ENCODE peak calls at places on chromosomes 7 and 10, in six cellular contexts. One of them, this sample, is unnamed.

GRCh38 chr10:34655286-34656170 is 159.6 kb downstream of the PARD3 start:
- DNase-seq in A673: peak
- DNase-seq in fibroblast of lung: peak
- DNase-seq in GM23338: peak
- DNase-seq in GM23248: peak
- DNase-seq in PC-9: peak
- DNase-seq in this sample: peak

GRCh38 chr7:137337902-137338301 is 5.6 kb downstream of the PTN start:
- DNase-seq in GM23338: peak
- DNase-seq in fibroblast of lung: no peak
- DNase-seq in GM23248: no peak
- DNase-seq in A673: no peak
- DNase-seq in PC-9: no peak
- DNase-seq in this sample: no peak

GRCh38 chr7:141354251-141354650 is 197.0 kb upstream of the AGK start:
- DNase-seq in fibroblast of lung: peak
- DNase-seq in GM23248: peak
- DNase-seq in GM23338: no peak
- DNase-seq in PC-9: no peak
- DNase-seq in A673: no peak
- DNase-seq in this sample: peak

GRCh38 chr7:142867097-142867378 is 12.2 kb downstream of the EPHB6 start:
- DNase-seq in GM23338: no peak
- DNase-seq in GM23248: no peak
- DNase-seq in fibroblast of lung: no peak
- DNase-seq in A673: no peak
- DNase-seq in PC-9: peak
- DNase-seq in this sample: no peak

GRCh38 chr10:116722736-116723427 is 19.5 kb downstream of the HSPA12A start:
- DNase-seq in GM23248: no peak
- DNase-seq in PC-9: no peak
- DNase-seq in fibroblast of lung: no peak
- DNase-seq in GM23338: no peak
- DNase-seq in A673: no peak
- DNase-seq in this sample: no peak

GRCh38 chr7:1022801-1023465 is 21.4 kb upstream of the GPR146 start:
- DNase-seq in A673: no peak
- DNase-seq in PC-9: no peak
- DNase-seq in GM23338: no peak
- DNase-seq in fibroblast of lung: no peak
- DNase-seq in GM23248: no peak
- DNase-seq in this sample: no peak

GRCh38 chr7:897771-898376 is 21.5 kb downstream of the GET4 start:
- DNase-seq in A673: no peak
- DNase-seq in PC-9: no peak
- DNase-seq in fibroblast of lung: no peak
- DNase-seq in GM23248: no peak
- DNase-seq in GM23338: no peak
- DNase-seq in this sample: no peak

GRCh38 chr7:74134117-74134539 is 40.0 kb upstream of the EIF4H start:
- DNase-seq in A673: peak
- DNase-seq in fibroblast of lung: peak
- DNase-seq in GM23248: peak
- DNase-seq in PC-9: no peak
- DNase-seq in GM23338: no peak
- DNase-seq in this sample: no peak

GRCh38 chr10:127990846-127991542 is 84.1 kb downstream of the PTPRE start:
- DNase-seq in GM23248: peak
- DNase-seq in fibroblast of lung: peak
- DNase-seq in A673: peak
- DNase-seq in GM23338: no peak
- DNase-seq in PC-9: peak
- DNase-seq in this sample: no peak

GRCh38 chr7:24882989-24883631 is 96.9 kb downstream of the OSBPL3 start:
- DNase-seq in GM23248: peak
- DNase-seq in A673: peak
- DNase-seq in fibroblast of lung: peak
- DNase-seq in PC-9: no peak
- DNase-seq in GM23338: no peak
- DNase-seq in this sample: no peak

GRCh38 chr7:35993663-35994622 is 159.1 kb upstream of the EEPD1 start:
- DNase-seq in fibroblast of lung: no peak
- DNase-seq in GM23248: peak
- DNase-seq in GM23338: no peak
- DNase-seq in PC-9: peak
- DNase-seq in A673: peak
- DNase-seq in this sample: no peak

GRCh38 chr7:28953628-28954027 is 4.5 kb downstream of the TRIL start:
- DNase-seq in PC-9: no peak
- DNase-seq in fibroblast of lung: peak
- DNase-seq in A673: no peak
- DNase-seq in GM23338: no peak
- DNase-seq in GM23248: peak
- DNase-seq in this sample: peak

GRCh38 chr7:66047426-66047825 is 28.2 kb upstream of the ASL start:
- DNase-seq in A673: no peak
- DNase-seq in PC-9: peak
- DNase-seq in GM23338: no peak
- DNase-seq in GM23248: peak
- DNase-seq in fibroblast of lung: peak
- DNase-seq in this sample: no peak

GRCh38 chr10:72333111-72334012 is 21.4 kb downstream of the DNAJB12 start:
- DNase-seq in GM23248: no peak
- DNase-seq in PC-9: no peak
- DNase-seq in fibroblast of lung: no peak
- DNase-seq in GM23338: no peak
- DNase-seq in A673: no peak
- DNase-seq in this sample: no peak

GRCh38 chr7:27180431-27181175 is 4.4 kb downstream of the HOXA11 start:
- DNase-seq in A673: no peak
- DNase-seq in fibroblast of lung: no peak
- DNase-seq in GM23338: no peak
- DNase-seq in PC-9: no peak
- DNase-seq in GM23248: no peak
- DNase-seq in this sample: no peak

GRCh38 chr7:131557521-131558385 is 1.3 kb upstream of the PODXL start:
- DNase-seq in GM23338: peak
- DNase-seq in A673: peak
- DNase-seq in GM23248: peak
- DNase-seq in PC-9: no peak
- DNase-seq in fibroblast of lung: peak
- DNase-seq in this sample: no peak

GRCh38 chr7:67760971-67761370 is 764.3 kb downstream of the TYW1 start:
- DNase-seq in fibroblast of lung: peak
- DNase-seq in PC-9: no peak
- DNase-seq in GM23248: no peak
- DNase-seq in A673: no peak
- DNase-seq in GM23338: no peak
- DNase-seq in this sample: no peak

DNA sequence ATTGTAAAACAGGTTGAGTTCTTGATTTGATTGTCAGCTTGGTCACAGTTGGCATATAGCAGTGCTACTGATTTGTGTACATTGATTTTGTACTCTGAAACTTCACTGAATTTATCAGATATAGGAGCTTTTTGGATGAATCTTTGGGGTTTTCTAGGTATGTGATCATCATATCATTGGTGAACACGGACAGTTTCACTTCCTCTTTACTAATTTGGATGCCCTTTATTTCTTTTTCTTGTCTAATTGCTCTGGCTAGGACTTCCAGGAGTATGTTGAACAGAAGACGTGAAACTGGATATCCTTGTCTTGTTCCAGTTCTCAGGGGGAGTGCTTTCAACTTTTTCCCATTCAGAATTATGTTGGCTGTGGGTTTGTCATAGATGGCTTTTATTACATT is 86.9 kb downstream of the EXOC4 start:
- DNase-seq in PC-9: no peak
- DNase-seq in GM23338: no peak
- DNase-seq in GM23248: no peak
- DNase-seq in A673: no peak
- DNase-seq in fibroblast of lung: no peak
- DNase-seq in this sample: no peak
- TF ChIP-seq EZH2 in PC-9: no peak
- TF ChIP-seq EZH2 in GM23338: no peak
- TF ChIP-seq EZH2 in GM23248: no peak
- TF ChIP-seq EZH2 in A673: no peak
- TF ChIP-seq EZH2 in fibroblast of lung: no peak
- TF ChIP-seq EZH2 in this sample: no peak

GRCh38 chr10:15311249-15311884 is 59.7 kb downstream of the FAM171A1 start:
- DNase-seq in PC-9: no peak
- DNase-seq in GM23338: no peak
- DNase-seq in GM23248: no peak
- DNase-seq in A673: no peak
- DNase-seq in fibroblast of lung: no peak
- DNase-seq in this sample: no peak

GRCh38 chr10:15313034-15313433 is 58.1 kb downstream of the FAM171A1 start:
- DNase-seq in fibroblast of lung: no peak
- DNase-seq in A673: no peak
- DNase-seq in GM23338: no peak
- DNase-seq in GM23248: no peak
- DNase-seq in PC-9: no peak
- DNase-seq in this sample: no peak

GRCh38 chr10:15311885-15312280 is 59.2 kb downstream of the FAM171A1 start:
- DNase-seq in GM23248: no peak
- DNase-seq in fibroblast of lung: no peak
- DNase-seq in A673: no peak
- DNase-seq in PC-9: no peak
- DNase-seq in GM23338: no peak
- DNase-seq in this sample: no peak

GRCh38 chr10:15309221-15309620 is 61.9 kb downstream of the FAM171A1 start:
- DNase-seq in fibroblast of lung: no peak
- DNase-seq in GM23338: no peak
- DNase-seq in GM23248: no peak
- DNase-seq in A673: no peak
- DNase-seq in PC-9: no peak
- DNase-seq in this sample: no peak

GRCh38 chr10:15310776-15311175 is 60.3 kb downstream of the FAM171A1 start:
- DNase-seq in fibroblast of lung: no peak
- DNase-seq in GM23338: no peak
- DNase-seq in A673: no peak
- DNase-seq in GM23248: no peak
- DNase-seq in PC-9: no peak
- DNase-seq in this sample: no peak
- TF ChIP-seq EZH2 in fibroblast of lung: no peak
- TF ChIP-seq EZH2 in GM23338: no peak
- TF ChIP-seq EZH2 in A673: no peak
- TF ChIP-seq EZH2 in GM23248: no peak
- TF ChIP-seq EZH2 in PC-9: no peak
- TF ChIP-seq EZH2 in this sample: no peak

DNA sequence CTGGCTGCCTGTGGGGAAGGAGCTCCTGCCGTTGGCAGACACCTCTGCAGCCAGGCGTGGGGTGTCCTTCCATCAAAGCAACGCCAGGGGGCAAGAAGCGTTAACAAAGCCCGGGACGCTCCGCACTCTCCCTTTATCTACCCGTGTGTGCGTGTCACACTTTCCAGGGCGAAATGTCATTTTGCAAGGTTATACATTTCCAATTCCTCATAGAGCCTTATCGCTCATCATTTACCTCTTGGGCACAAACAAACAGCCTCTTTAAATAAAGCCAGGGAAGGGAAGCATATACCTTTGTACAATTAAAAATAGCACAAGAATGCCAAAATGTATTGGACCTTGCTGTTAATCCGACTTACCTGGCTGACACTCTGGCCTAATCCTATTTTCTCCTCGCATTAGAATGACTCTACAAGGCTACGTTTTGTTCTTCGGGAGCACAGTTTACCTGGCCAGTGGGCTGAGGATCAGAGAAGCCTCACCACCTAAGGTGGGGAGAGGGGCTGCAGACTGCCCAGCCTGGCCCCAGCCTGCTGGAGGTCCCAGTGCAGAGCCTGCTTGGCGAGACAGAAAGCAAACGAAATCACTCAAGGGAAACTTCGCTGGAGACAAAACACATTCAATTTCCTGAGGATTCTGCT is 77.6 kb upstream of the EN2 start:
- DNase-seq in fibroblast of lung: peak
- DNase-seq in GM23248: peak
- DNase-seq in GM23338: peak
- DNase-seq in PC-9: peak
- DNase-seq in A673: peak
- DNase-seq in this sample: peak
- TF ChIP-seq EZH2 in fibroblast of lung: peak
- TF ChIP-seq EZH2 in GM23248: no peak
- TF ChIP-seq EZH2 in GM23338: peak
- TF ChIP-seq EZH2 in PC-9: peak
- TF ChIP-seq EZH2 in A673: no peak
- TF ChIP-seq EZH2 in this sample: no peak

DNA sequence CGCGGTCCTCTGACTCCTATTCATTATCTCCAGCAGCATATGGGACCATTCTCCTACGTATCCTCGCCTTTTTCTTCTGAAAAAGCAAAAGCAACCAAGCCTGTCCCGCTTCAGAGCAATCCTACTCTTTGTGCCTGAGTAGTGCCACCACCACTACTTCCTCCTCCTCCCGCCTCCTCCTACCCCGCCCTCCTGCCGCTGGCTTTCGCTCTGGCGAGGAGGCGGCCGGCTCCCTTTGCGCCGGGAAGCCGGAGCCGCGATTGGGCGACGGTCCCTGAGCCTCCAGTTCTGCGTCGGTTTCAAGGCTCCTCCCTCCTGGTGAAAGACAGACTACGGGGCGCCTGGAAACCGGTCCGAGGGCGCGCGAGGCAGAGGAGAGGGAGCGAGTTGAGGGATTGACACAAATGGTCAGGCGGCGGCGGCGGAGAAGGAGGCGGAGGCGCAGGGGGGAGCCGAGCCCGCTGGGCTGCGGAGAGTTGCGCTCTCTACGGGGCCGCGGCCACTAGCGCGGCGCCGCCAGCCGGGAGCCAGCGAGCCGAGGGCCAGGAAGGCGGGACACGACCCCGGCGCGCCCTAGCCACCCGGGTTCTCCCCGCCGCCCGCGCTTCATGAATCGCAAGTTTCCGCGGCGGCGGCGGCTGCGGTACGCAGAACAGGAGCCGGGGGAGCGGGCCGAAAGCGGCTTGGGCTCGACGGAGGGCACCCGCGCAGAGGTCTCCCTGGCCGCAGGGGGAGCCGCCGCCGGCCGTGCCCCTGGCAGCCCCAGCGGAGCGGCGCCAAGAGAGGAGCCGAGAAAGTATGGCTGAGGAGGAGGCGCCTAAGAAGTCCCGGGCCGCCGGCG is at the start of gene FZD1:
- DNase-seq in GM23338: peak
- DNase-seq in PC-9: peak
- DNase-seq in A673: peak
- DNase-seq in fibroblast of lung: peak
- DNase-seq in GM23248: peak
- DNase-seq in this sample: peak
- TF ChIP-seq EZH2 in GM23338: peak
- TF ChIP-seq EZH2 in PC-9: no peak
- TF ChIP-seq EZH2 in A673: no peak
- TF ChIP-seq EZH2 in fibroblast of lung: no peak
- TF ChIP-seq EZH2 in GM23248: no peak
- TF ChIP-seq EZH2 in this sample: no peak